ENCODE peak calls at places on chromosomes 2 and 18, in ten cellular contexts. I is activated T-cell treated with anti-CD3 and anti-CD28 coated beads, Interleukin-2, amount 50 U/mL, for 72 hours; T is GDM1; X is AG08396; J is CD8-positive, alpha-beta T cell; O is activated effector memory CD4-positive, alpha-beta T cell treated with anti-CD3 and anti-CD28 coated beads, Interleukin-2, amount 50 U/mL, for 16 hours; S is endothelial cell; A is posterior vena cava; P is C1 segment of cervical spinal cord; W is GM12878. B is an unnamed sample.

GRCh38 chr2:109455731-109456691 is 157.8 kb downstream of the SEPTIN10 start:
- DNase-seq in I (no peak), T (no peak), X (no peak), J (no peak), O (peak; percentile 59), S (no peak), A (peak; percentile 54), P (no peak), W (no peak), B (peak; percentile 61)

GRCh38 chr18:79933765-79934164 is 17.7 kb downstream of the SLC66A2 start:
- DNase-seq in I (no peak), T (no peak), X (no peak), J (no peak), O (peak; percentile 37), S (no peak), A (peak; percentile 62), P (no peak), W (no peak), B (peak; percentile 37)

GRCh38 chr2:230684222-230685164 is 28.1 kb upstream of the CAB39 start:
- DNase-seq in I (no peak), T (no peak), X (no peak), J (no peak), O (no peak), S (no peak), A (no peak), P (no peak), W (no peak), B (no peak)

GRCh38 chr18:48345596-48345995 is 63.6 kb downstream of the ZBTB7C start:
- DNase-seq in I (no peak), T (no peak), X (no peak), J (no peak), O (no peak), S (no peak), A (peak; percentile 41), P (no peak), W (no peak), B (peak; percentile 58)

GRCh38 chr2:228167290-228167689 is 14.2 kb downstream of the SPHKAP start:
- DNase-seq in I (no peak), T (no peak), X (no peak), J (no peak), O (no peak), S (no peak), A (no peak), P (no peak), W (no peak), B (no peak)

GRCh38 chr2:74815955-74816354 is 18.0 kb upstream of the HK2 start:
- DNase-seq in I (no peak), T (peak; percentile 69), X (no peak), J (no peak), O (no peak), S (no peak), A (no peak), P (no peak), W (no peak), B (no peak)

GRCh38 chr2:4891394-4891793 is 800.8 kb upstream of the SOX11 start:
- DNase-seq in I (no peak), T (no peak), X (no peak), J (no peak), O (no peak), S (no peak), A (no peak), P (no peak), W (no peak), B (no peak)

GRCh38 chr2:32835148-32835547 is 111.6 kb upstream of the LTBP1 start:
- DNase-seq in I (no peak), T (no peak), X (no peak), J (no peak), O (no peak), S (no peak), A (no peak), P (no peak), W (no peak), B (no peak)

GRCh38 chr18:54003195-54003594 is 221.3 kb downstream of the MBD2 start:
- DNase-seq in I (no peak), T (no peak), X (no peak), J (no peak), O (no peak), S (no peak), A (no peak), P (no peak), W (no peak), B (no peak)

GRCh38 chr2:59458862-59459261 is 1094.6 kb downstream of the BCL11A start:
- DNase-seq in I (no peak), T (no peak), X (no peak), J (no peak), O (no peak), S (no peak), A (no peak), P (no peak), W (no peak), B (no peak)

GRCh38 chr2:95026471-95027368 is 1.2 kb downstream of the MAL start:
- DNase-seq in I (peak; percentile 53), T (no peak), X (no peak), J (peak; percentile 19), O (peak; percentile 71), S (no peak), A (no peak), P (no peak), W (no peak), B (no peak)

GRCh38 chr2:24421668-24422067 is 61.3 kb upstream of the ITSN2 start:
- DNase-seq in I (peak; percentile 68), T (peak; percentile 65), X (peak; percentile 22), J (peak; percentile 51), O (peak; percentile 80), S (peak; percentile 82), A (no peak), P (no peak), W (no peak), B (no peak)

GRCh38 chr2:8602809-8603208 is 79.0 kb upstream of the ID2 start:
- DNase-seq in I (no peak), T (no peak), X (no peak), J (no peak), O (no peak), S (no peak), A (peak; percentile 5), P (no peak), W (peak; percentile 60), B (no peak)

GRCh38 chr2:204226305-204226861 is 289.8 kb downstream of the ICOS start:
- DNase-seq in I (no peak), T (no peak), X (no peak), J (no peak), O (no peak), S (no peak), A (no peak), P (no peak), W (no peak), B (no peak)

GRCh38 chr18:46335551-46336059 is 231.4 kb downstream of the HAUS1 start:
- DNase-seq in I (no peak), T (no peak), X (no peak), J (no peak), O (no peak), S (no peak), A (no peak), P (peak; percentile 59), W (no peak), B (peak; percentile 57)

GRCh38 chr18:30999186-30999585 is 43.4 kb downstream of the DSC3 start:
- DNase-seq in I (no peak), T (no peak), X (no peak), J (no peak), O (no peak), S (no peak), A (no peak), P (no peak), W (no peak), B (no peak)

GRCh38 chr2:156356006-156356764 is 23.7 kb upstream of the NR4A2 start:
- DNase-seq in I (no peak), T (no peak), X (no peak), J (no peak), O (no peak), S (no peak), A (no peak), P (no peak), W (no peak), B (no peak)

GRCh38 chr2:159045545-159046454 is 77.4 kb downstream of the TANC1 start:
- DNase-seq in I (no peak), T (no peak), X (no peak), J (no peak), O (no peak), S (no peak), A (no peak), P (no peak), W (no peak), B (no peak)

GRCh38 chr18:12283256-12283655 is 24.8 kb upstream of the TUBB6 start:
- DNase-seq in I (no peak), T (no peak), X (no peak), J (no peak), O (no peak), S (peak; percentile 53), A (no peak), P (no peak), W (no peak), B (no peak)

GRCh38 chr2:173814306-173814705 is 150.9 kb downstream of the SP3 start:
- DNase-seq in I (no peak), T (no peak), X (no peak), J (no peak), O (no peak), S (no peak), A (no peak), P (no peak), W (no peak), B (no peak)

GRCh38 chr2:96163768-96164429 is 18.7 kb upstream of the DUSP2 start:
- DNase-seq in I (peak; percentile 87), T (no peak), X (no peak), J (peak; percentile 73), O (peak; percentile 88), S (no peak), A (peak; percentile 76), P (no peak), W (peak; percentile 87), B (peak; percentile 92)

GRCh38 chr18:78406743-78407455 is 572.7 kb upstream of the SALL3 start:
- DNase-seq in I (no peak), T (no peak), X (no peak), J (no peak), O (no peak), S (no peak), A (no peak), P (no peak), W (no peak), B (peak; percentile 55)

GRCh38 chr2:10647886-10648605 is 41.7 kb downstream of the NOL10 start:
- DNase-seq in I (no peak), T (no peak), X (no peak), J (no peak), O (no peak), S (no peak), A (no peak), P (peak; percentile 81), W (no peak), B (no peak)

GRCh38 chr18:35409921-35410320 is 32.8 kb upstream of the ZNF396 start:
- DNase-seq in I (no peak), T (no peak), X (no peak), J (no peak), O (no peak), S (no peak), A (no peak), P (no peak), W (no peak), B (no peak)

GRCh38 chr18:3118195-3119010 is 101.4 kb downstream of the MYOM1 start:
- DNase-seq in I (no peak), T (no peak), X (no peak), J (no peak), O (no peak), S (no peak), A (no peak), P (no peak), W (no peak), B (no peak)

GRCh38 chr2:142502402-142502801 is 371.6 kb upstream of the LRP1B start:
- DNase-seq in I (no peak), T (no peak), X (no peak), J (no peak), O (no peak), S (no peak), A (no peak), P (no peak), W (no peak), B (no peak)

GRCh38 chr2:233643128-233643527 is 6.9 kb downstream of the UGT1A10 start:
- DNase-seq in I (no peak), T (no peak), X (no peak), J (no peak), O (no peak), S (no peak), A (no peak), P (no peak), W (no peak), B (no peak)

GRCh38 chr2:9753665-9754531 is 89.4 kb upstream of the TAF1B start:
- DNase-seq in I (peak; percentile 81), T (no peak), X (no peak), J (peak; percentile 32), O (peak; percentile 89), S (no peak), A (peak; percentile 81), P (no peak), W (no peak), B (no peak)